ENCODE peak calls at places on chromosomes 1 and 21, in five cellular contexts. One of them, this sample, is unnamed.

GRCh38 chr1:154669464-154670282 is 61.7 kb upstream of the ADAR start:
- DNase-seq in cardiac fibroblast: peak
- DNase-seq in neuronal stem cell: peak
- DNase-seq in Calu3: peak
- DNase-seq in esophagus muscularis mucosa: no peak
- DNase-seq in this sample: peak

GRCh38 chr1:178011101-178011828 is 41.4 kb upstream of the SEC16B start:
- DNase-seq in cardiac fibroblast: peak
- DNase-seq in esophagus muscularis mucosa: no peak
- DNase-seq in Calu3: no peak
- DNase-seq in neuronal stem cell: no peak
- DNase-seq in this sample: no peak

GRCh38 chr1:23561076-23561812 is 1.9 kb upstream of the ID3 start:
- DNase-seq in Calu3: no peak
- DNase-seq in cardiac fibroblast: no peak
- DNase-seq in esophagus muscularis mucosa: no peak
- DNase-seq in neuronal stem cell: no peak
- DNase-seq in this sample: no peak

GRCh38 chr1:115492880-115493279 is 148.9 kb upstream of the VANGL1 start:
- DNase-seq in esophagus muscularis mucosa: peak
- DNase-seq in neuronal stem cell: no peak
- DNase-seq in cardiac fibroblast: peak
- DNase-seq in Calu3: peak
- DNase-seq in this sample: no peak

GRCh38 chr1:108947871-108948525 is 15.3 kb downstream of the CLCC1 start:
- DNase-seq in cardiac fibroblast: no peak
- DNase-seq in Calu3: no peak
- DNase-seq in esophagus muscularis mucosa: no peak
- DNase-seq in neuronal stem cell: no peak
- DNase-seq in this sample: no peak

GRCh38 chr1:157429841-157430240 is 122.5 kb downstream of the FCRL5 start:
- DNase-seq in cardiac fibroblast: peak
- DNase-seq in esophagus muscularis mucosa: no peak
- DNase-seq in Calu3: no peak
- DNase-seq in neuronal stem cell: no peak
- DNase-seq in this sample: no peak

GRCh38 chr21:32185726-32186125 is 93.1 kb downstream of the MIS18A start:
- DNase-seq in Calu3: no peak
- DNase-seq in cardiac fibroblast: no peak
- DNase-seq in neuronal stem cell: no peak
- DNase-seq in esophagus muscularis mucosa: no peak
- DNase-seq in this sample: no peak

GRCh38 chr1:211783897-211784296 is 46.7 kb downstream of the LPGAT1 start:
- DNase-seq in neuronal stem cell: no peak
- DNase-seq in Calu3: no peak
- DNase-seq in cardiac fibroblast: no peak
- DNase-seq in esophagus muscularis mucosa: no peak
- DNase-seq in this sample: no peak

GRCh38 chr1:94727846-94728715 is 92.1 kb upstream of the SLC44A3 start:
- DNase-seq in cardiac fibroblast: peak
- DNase-seq in neuronal stem cell: no peak
- DNase-seq in Calu3: peak
- DNase-seq in esophagus muscularis mucosa: peak
- DNase-seq in this sample: no peak

GRCh38 chr1:118148034-118148433 is 37.0 kb downstream of the SPAG17 start:
- DNase-seq in Calu3: no peak
- DNase-seq in neuronal stem cell: no peak
- DNase-seq in esophagus muscularis mucosa: no peak
- DNase-seq in cardiac fibroblast: no peak
- DNase-seq in this sample: no peak

GRCh38 chr1:177355575-177355974 is 184.8 kb downstream of the BRINP2 start:
- DNase-seq in neuronal stem cell: peak
- DNase-seq in esophagus muscularis mucosa: no peak
- DNase-seq in Calu3: peak
- DNase-seq in cardiac fibroblast: peak
- DNase-seq in this sample: no peak

GRCh38 chr1:172108494-172108893 is 267.2 kb downstream of the DNM3 start:
- DNase-seq in neuronal stem cell: no peak
- DNase-seq in esophagus muscularis mucosa: no peak
- DNase-seq in cardiac fibroblast: no peak
- DNase-seq in Calu3: no peak
- DNase-seq in this sample: no peak

GRCh38 chr21:23541571-23541970 is 2065.7 kb downstream of the MRPL39 start:
- DNase-seq in cardiac fibroblast: no peak
- DNase-seq in esophagus muscularis mucosa: no peak
- DNase-seq in Calu3: no peak
- DNase-seq in neuronal stem cell: no peak
- DNase-seq in this sample: no peak